ENCODE peak calls at places on chromosomes 4 and X, in five cellular contexts. A, F, Z, J and O are unnamed samples.

GRCh38 chr4:153081693-153082092 is 122.5 kb upstream of the TRIM2 start:
- DNase-seq in A (no peak), F (no peak), Z (no peak), J (no peak), O (no peak)

GRCh38 chr4:113397114-113397701 is 347.8 kb downstream of the ANK2 start:
- DNase-seq in A (peak; percentile 14), F (no peak), Z (no peak), J (no peak), O (no peak)

GRCh38 chr4:111678466-111678865 is 466.8 kb upstream of the FAM241A start:
- DNase-seq in A (no peak), F (no peak), Z (no peak), J (no peak), O (no peak)

GRCh38 chr4:12615822-12616221 is 868.3 kb downstream of the RAB28 start:
- DNase-seq in A (no peak), F (no peak), Z (no peak), J (no peak), O (no peak)

GRCh38 chr4:53015681-53016080 is 153.6 kb downstream of the RASL11B start:
- DNase-seq in A (peak; percentile 24), F (no peak), Z (no peak), J (no peak), O (peak; percentile 6)

GRCh38 chr4:183499797-183500196 is 5.1 kb upstream of the ING2 start:
- DNase-seq in A (no peak), F (no peak), Z (no peak), J (no peak), O (no peak)

GRCh38 chr4:85398276-85398675 is 76.7 kb upstream of the ARHGAP24 start:
- DNase-seq in A (no peak), F (no peak), Z (no peak), J (no peak), O (no peak)

GRCh38 chr4:4712800-4713528 is 146.5 kb upstream of the MSX1 start:
- DNase-seq in A (no peak), F (no peak), Z (no peak), J (no peak), O (no peak)

GRCh38 chr4:104395219-104395618 is 99.5 kb downstream of the CXXC4 start:
- DNase-seq in A (no peak), F (peak; percentile 21), Z (no peak), J (no peak), O (no peak)

GRCh38 chr4:4837921-4838601 is 21.4 kb upstream of the MSX1 start:
- DNase-seq in A (no peak), F (no peak), Z (no peak), J (no peak), O (no peak)

GRCh38 chr4:2059726-2060577 is 825 bp downstream of the NAT8L start:
- DNase-seq in A (no peak), F (no peak), Z (no peak), J (no peak), O (no peak)

GRCh38 chr4:78437608-78438088 is 113.9 kb upstream of the ANXA3 start:
- DNase-seq in A (no peak), F (no peak), Z (no peak), J (no peak), O (no peak)

GRCh38 chr4:3442959-3443749 is 1.4 kb downstream of the HGFAC start:
- DNase-seq in A (no peak), F (peak; percentile 41), Z (peak; percentile 25), J (no peak), O (peak; percentile 33)

GRCh38 chrX:35726176-35726575 is 72.0 kb upstream of the MAGEB16 start:
- DNase-seq in A (peak; percentile 15), F (peak; percentile 12), Z (no peak), J (no peak), O (peak; percentile 20)